ENCODE peak calls at places on chromosomes 13 and 19, in four cellular contexts. M is H1, V is HepG2, J is K562. Z is an unnamed sample.

GRCh38 chr19:10076535-10076934 is 9.6 kb upstream of the SHFL start:
- DNase-seq in V (no peak), M (no peak), J (no peak), Z (no peak)

GRCh38 chr19:2815923-2816322 is 3.7 kb upstream of the ZNF554 start:
- DNase-seq in J (no peak), M (no peak), V (no peak), Z (no peak)

GRCh38 chr13:40589285-40590109 is 76.9 kb downstream of the FOXO1 start:
- DNase-seq in V (peak; percentile 56), J (no peak), M (no peak), Z (peak; percentile 11)

GRCh38 chr13:79907527-79907926 is 426.6 kb downstream of the NDFIP2 start:
- DNase-seq in V (no peak), M (no peak), J (no peak), Z (no peak)

GRCh38 chr13:90696656-90697055 is 650.8 kb upstream of the MIR17HG start:
- DNase-seq in V (no peak), M (no peak), J (no peak), Z (no peak)

GRCh38 chr13:72884111-72884510 is 102.2 kb downstream of the PIBF1 start:
- DNase-seq in M (no peak), J (no peak), V (no peak), Z (no peak)

GRCh38 chr19:35736913-35737886 is 5.1 kb downstream of the IGFLR1 start:
- DNase-seq in J (peak; percentile 31), M (no peak), V (no peak), Z (peak; percentile 82)

GRCh38 chr19:37362733-37363132 is 8.2 kb upstream of the ZNF527 start:
- DNase-seq in J (peak; percentile 42), M (peak; percentile 66), V (peak; percentile 42), Z (no peak)

GRCh38 chr19:54421521-54421920 is 6.3 kb downstream of the TTYH1 start:
- DNase-seq in M (no peak), V (no peak), J (no peak), Z (no peak)

GRCh38 chr19:42269518-42270345 is 680 bp downstream of the CIC start:
- DNase-seq in M (no peak), J (peak; percentile 39), V (no peak), Z (no peak)

GRCh38 chr13:26882731-26883130 is 122.1 kb upstream of the GPR12 start:
- DNase-seq in V (no peak), J (no peak), M (no peak), Z (no peak)

GRCh38 chr19:33705090-33705847 is 83.5 kb downstream of the CHST8 start:
- DNase-seq in M (no peak), V (no peak), J (no peak), Z (no peak)

GRCh38 chr19:29467824-29468401 is 57.9 kb upstream of the VSTM2B start:
- DNase-seq in M (no peak), J (peak; percentile 54), V (peak; percentile 50), Z (peak; percentile 36)

DNA sequence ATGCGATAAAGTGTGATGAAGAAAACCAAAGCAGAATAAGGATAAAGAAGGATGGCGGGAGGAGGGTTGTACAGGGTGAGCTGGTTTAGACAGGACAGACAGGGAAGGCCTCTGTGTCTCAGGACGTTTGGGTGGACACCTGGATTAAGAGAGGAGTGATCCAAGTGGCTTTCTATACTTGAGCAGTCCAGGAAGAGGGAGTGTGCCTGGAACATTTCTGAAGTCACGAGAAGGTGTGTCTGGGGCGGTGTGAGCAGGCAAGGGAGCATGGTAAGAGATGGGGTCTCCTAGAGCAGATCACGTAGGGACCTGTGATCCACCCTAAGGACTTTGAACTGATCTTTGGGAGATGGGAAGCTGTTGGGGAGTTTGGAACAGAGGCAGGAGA is 15.4 kb upstream of the STK24 start:
- DNase-seq in J (no peak), M (no peak), V (no peak), Z (no peak)
- TF ChIP-seq HDAC2 in J (no peak), M (no peak), V (no peak), Z (no peak)

GRCh38 chr13:66759919-66760318 is 470.2 kb downstream of the PCDH9 start:
- DNase-seq in M (no peak), V (no peak), J (no peak), Z (no peak)

GRCh38 chr13:66765559-66765958 is 464.6 kb downstream of the PCDH9 start:
- DNase-seq in J (no peak), V (no peak), M (no peak), Z (no peak)
- TF ChIP-seq HDAC2 in J (no peak), V (no peak), M (no peak), Z (no peak)

GRCh38 chr19:45526143-45526542 is 18.9 kb downstream of the VASP start:
- DNase-seq in M (peak; percentile 61), V (peak; percentile 78), J (peak; percentile 76), Z (peak; percentile 86)
- TF ChIP-seq HDAC2 in M (no peak), V (no peak), J (no peak), Z (no peak)

DNA sequence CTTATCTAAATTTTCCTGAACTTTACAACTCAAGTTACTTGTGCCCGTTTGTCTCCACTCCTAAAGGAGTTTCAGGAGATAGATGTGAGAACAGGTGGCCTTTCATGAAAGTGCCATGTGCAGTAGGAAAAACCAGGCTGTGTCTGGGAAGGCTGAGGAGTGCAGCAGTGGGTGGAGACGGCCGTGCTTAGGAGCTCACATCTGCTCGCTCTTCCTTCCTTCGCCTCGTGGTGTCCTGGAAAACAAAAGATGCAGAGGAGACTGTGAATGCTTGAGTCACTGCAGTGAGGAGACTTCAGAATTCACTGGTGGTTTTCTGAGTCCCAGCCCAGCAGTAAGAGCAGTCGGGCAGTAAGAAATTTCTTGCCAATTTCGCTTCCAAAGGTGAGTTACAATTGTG is 138.4 kb upstream of the RNF113B start:
- DNase-seq in V (no peak), M (no peak), J (no peak), Z (no peak)
- TF ChIP-seq HDAC2 in V (no peak), M (no peak), J (no peak), Z (no peak)

GRCh38 chr13:33997574-33997973 is 179.6 kb downstream of the RFC3 start:
- DNase-seq in J (no peak), M (no peak), V (no peak), Z (no peak)
- TF ChIP-seq HDAC2 in J (no peak), M (no peak), V (no peak), Z (no peak)